ENCODE peak calls at places on chromosomes 13 and 19, in six cellular contexts. M is K562, D is HCT116, C is HepG2, J is GM12878, K is H1. L is an unnamed sample.

GRCh38 chr13:91166714-91167511 is 180.6 kb upstream of the MIR17HG start:
- DNase-seq in D (no peak), C (no peak), J (no peak), M (no peak), K (no peak), L (no peak)

GRCh38 chr19:1836458-1837221 is 11.6 kb downstream of the REXO1 start:
- DNase-seq in M (peak; percentile 88), K (no peak), D (no peak), C (no peak), J (no peak), L (no peak)

GRCh38 chr19:50264483-50265186 is 61.2 kb downstream of the MYH14 start:
- DNase-seq in J (no peak), C (peak; percentile 45), K (no peak), M (peak; percentile 80), D (no peak), L (no peak)

GRCh38 chr13:42985312-42986175 is 6.5 kb downstream of the EPSTI1 start:
- DNase-seq in M (no peak), K (no peak), C (no peak), J (no peak), D (no peak), L (no peak)

GRCh38 chr13:77503398-77503797 is 32.1 kb upstream of the SCEL start:
- DNase-seq in J (no peak), K (no peak), C (no peak), D (no peak), M (no peak), L (no peak)

GRCh38 chr13:109647046-109647445 is 139.3 kb downstream of the IRS2 start:
- DNase-seq in J (no peak), K (no peak), M (no peak), C (no peak), D (no peak), L (no peak)

GRCh38 chr19:35730326-35730725 is 11.9 kb downstream of the IGFLR1 start:
- DNase-seq in C (no peak), J (no peak), M (no peak), D (no peak), K (no peak), L (no peak)

GRCh38 chr13:88042489-88042888 is 371.3 kb downstream of the SLITRK5 start:
- DNase-seq in J (no peak), C (no peak), K (no peak), M (no peak), D (no peak), L (no peak)

GRCh38 chr19:6580313-6580712 is 10.6 kb downstream of the CD70 start:
- DNase-seq in M (no peak), J (no peak), D (peak; percentile 77), C (no peak), K (no peak), L (no peak)

GRCh38 chr19:15479391-15480345 is at the start of gene PGLYRP2:
- DNase-seq in M (no peak), C (peak; percentile 31), K (no peak), J (no peak), D (no peak), L (no peak)

GRCh38 chr19:16678498-16678897 is 17.6 kb downstream of the TMEM38A start:
- DNase-seq in M (no peak), J (no peak), D (no peak), K (no peak), C (no peak), L (no peak)

GRCh38 chr19:35013047-35013819 is 13.1 kb downstream of the GRAMD1A start:
- DNase-seq in K (peak; percentile 97), J (no peak), M (peak; percentile 76), C (peak; percentile 48), D (no peak), L (peak; percentile 33)

GRCh38 chr19:1266116-1266817 is 2.9 kb upstream of the CIRBP start:
- DNase-seq in K (peak; percentile 97), C (peak; percentile 80), J (no peak), D (no peak), M (peak; percentile 87), L (no peak)

GRCh38 chr19:4694211-4694987 is 24.3 kb upstream of the MYDGF start:
- DNase-seq in K (no peak), D (peak; percentile 93), M (peak; percentile 61), C (no peak), J (no peak), L (no peak)

GRCh38 chr19:7477758-7478157 is 11.1 kb downstream of the PEX11G start:
- DNase-seq in M (no peak), J (no peak), C (no peak), D (no peak), K (no peak), L (no peak)

GRCh38 chr13:49533011-49533410 is 37.3 kb downstream of the PHF11 start:
- DNase-seq in C (no peak), D (no peak), K (no peak), M (no peak), J (no peak), L (no peak)

GRCh38 chr19:48962029-48962848 is 2.9 kb upstream of the FTL start:
- DNase-seq in M (peak; percentile 77), D (no peak), C (peak; percentile 81), J (no peak), K (peak; percentile 62), L (no peak)

GRCh38 chr19:33299061-33299665 is 3.2 kb downstream of the CEBPA start:
- DNase-seq in C (no peak), M (no peak), D (no peak), J (no peak), K (no peak), L (no peak)

GRCh38 chr13:98503175-98504028 is 73.5 kb downstream of the STK24 start:
- DNase-seq in J (no peak), D (no peak), K (no peak), M (peak; percentile 34), C (no peak), L (no peak)

GRCh38 chr19:10830370-10830769 is 5.6 kb downstream of the TMED1 start:
- DNase-seq in J (no peak), C (no peak), D (no peak), K (no peak), M (no peak), L (no peak)

GRCh38 chr13:31032574-31033095 is 100.2 kb downstream of the TEX26 start:
- DNase-seq in C (no peak), M (no peak), D (no peak), J (no peak), K (no peak), L (no peak)

GRCh38 chr19:34310494-34310981 is 54.5 kb upstream of the GPI start:
- DNase-seq in J (no peak), M (no peak), C (no peak), D (no peak), K (no peak), L (no peak)

GRCh38 chr13:63625869-63626268 is 2210.2 kb upstream of the PCDH20 start:
- DNase-seq in D (no peak), M (no peak), K (no peak), J (no peak), C (no peak), L (no peak)

GRCh38 chr19:13600091-13600490 is 93.8 kb upstream of the CACNA1A start:
- DNase-seq in D (no peak), K (no peak), J (no peak), M (no peak), C (no peak), L (no peak)

GRCh38 chr19:13600802-13601201 is 94.5 kb upstream of the CACNA1A start:
- DNase-seq in K (no peak), C (no peak), D (no peak), J (no peak), M (no peak), L (no peak)

GRCh38 chr19:13598098-13598497 is 91.8 kb upstream of the CACNA1A start:
- DNase-seq in C (no peak), M (no peak), K (no peak), D (no peak), J (no peak), L (no peak)

GRCh38 chr19:13599681-13600080 is 93.4 kb upstream of the CACNA1A start:
- DNase-seq in K (no peak), C (no peak), D (no peak), M (no peak), J (no peak), L (no peak)

DNA sequence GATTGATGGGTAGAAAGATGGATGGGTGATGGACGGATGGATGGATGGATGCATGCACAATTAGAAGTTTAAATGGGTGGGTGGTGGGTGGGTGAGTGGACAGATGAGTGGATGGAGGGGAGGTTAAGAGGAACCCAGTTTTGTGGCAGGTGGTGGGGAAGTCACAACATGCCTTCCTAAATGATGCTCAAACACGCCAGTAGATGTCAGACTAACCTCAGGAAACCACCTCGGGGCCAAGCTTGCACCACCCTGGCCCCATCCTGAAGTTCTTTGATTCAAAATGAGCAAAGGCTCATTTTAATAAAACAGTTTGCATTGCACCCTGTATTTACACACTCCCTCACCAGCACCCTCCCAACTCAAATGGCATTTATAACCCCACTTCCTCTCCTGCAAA is 91.3 kb upstream of the CACNA1A start:
- DNase-seq in M (peak; percentile 72), D (peak; percentile 57), J (peak; percentile 25), C (peak; percentile 35), K (peak; percentile 56), L (peak; percentile 49)
- TF ChIP-seq ZNF274 in M (no peak), D (no peak), J (no peak), C (no peak), K (no peak), L (no peak)

DNA sequence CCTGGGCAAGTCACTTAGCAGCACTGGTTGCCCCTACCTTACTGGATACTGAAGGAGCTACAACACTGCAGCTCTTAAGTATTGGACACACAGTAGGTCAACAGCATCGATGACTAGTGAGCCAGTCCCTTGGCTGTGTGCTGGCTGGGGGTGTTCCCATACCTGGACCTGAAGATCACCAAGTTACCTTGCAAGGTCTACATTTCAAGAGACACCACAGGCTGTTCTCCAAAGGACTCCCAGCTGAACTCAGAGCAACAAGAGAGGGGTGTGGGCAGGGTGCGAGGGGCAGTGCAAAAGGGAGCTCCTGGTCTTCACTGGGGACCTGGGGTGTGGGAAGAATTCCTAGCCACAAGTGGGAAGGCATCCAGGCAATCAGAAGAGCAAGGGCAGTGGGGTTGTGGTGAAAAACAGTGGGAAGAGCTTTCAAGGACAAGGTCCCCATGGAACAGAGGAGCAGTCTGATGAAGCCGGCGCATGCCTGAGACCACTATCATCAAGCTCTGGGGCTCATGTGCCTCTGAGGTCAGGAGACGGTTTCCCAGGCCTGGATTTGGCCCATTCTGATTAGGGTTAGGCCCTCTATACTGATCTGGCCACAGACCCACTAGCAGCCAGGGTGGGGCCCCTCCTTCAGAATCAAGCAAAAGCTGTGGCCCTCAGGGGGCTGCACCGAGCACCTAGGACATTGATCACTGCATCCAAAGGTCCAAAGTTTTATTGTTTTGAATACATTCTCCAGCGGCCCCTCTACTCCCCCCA is 4.6 kb upstream of the GSK3A start:
- DNase-seq in M (no peak), C (no peak), K (no peak), D (no peak), J (no peak), L (no peak)
- H3K9ac ChIP-seq in M (peak overlapping the region; percentile 53), C (no peak overlapping the region), K (no peak overlapping the region), D (peak overlapping the region; percentile 14), J (no peak overlapping the region), L (no peak overlapping the region)

GRCh38 chr13:106238690-106239089 is 296.8 kb downstream of the EFNB2 start:
- DNase-seq in C (no peak), J (no peak), M (no peak), K (no peak), D (no peak), L (no peak)
- TF ChIP-seq ZNF274 in C (no peak), J (no peak), M (no peak), K (no peak), D (no peak), L (no peak)

DNA sequence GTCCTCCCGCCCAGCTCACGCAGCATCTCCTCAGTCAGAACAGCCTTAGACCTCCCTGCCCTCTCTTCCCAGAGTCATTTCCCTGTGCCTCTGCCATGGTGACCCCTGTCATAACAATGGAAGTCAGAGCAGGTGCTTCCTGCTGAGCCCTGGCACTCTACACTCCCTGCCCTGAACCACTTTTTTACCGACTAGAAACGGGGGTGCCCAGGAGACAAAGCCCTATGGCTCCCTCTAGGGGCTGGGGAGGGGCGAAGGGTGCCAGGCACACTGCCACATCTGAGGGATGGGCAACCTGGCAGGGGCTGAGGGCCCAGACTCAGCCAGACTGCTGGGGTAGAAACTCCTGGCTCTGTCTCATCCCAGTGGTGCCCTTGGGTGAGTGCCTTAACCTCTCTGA is 16.4 kb downstream of the ZNF574 start:
- DNase-seq in K (peak; percentile 78), J (no peak), D (no peak), M (no peak), C (no peak), L (no peak)
- H3K9ac ChIP-seq in K (no peak overlapping the region), J (no peak overlapping the region), D (no peak overlapping the region), M (peak overlapping the region; percentile 29), C (no peak overlapping the region), L (no peak overlapping the region)